ENCODE peak calls at places on chromosomes 12 and 14, in seven cellular contexts. A, J, G, O, C, F and S are unnamed samples.

GRCh38 chr12:80848858-80849257 is 88.9 kb downstream of the LIN7A start:
- DNase-seq in A (no peak), J (no peak), G (peak; percentile 42), O (no peak), C (no peak), F (no peak), S (no peak)

GRCh38 chr12:95918194-95918993 is 24.0 kb downstream of the CCDC38 start:
- DNase-seq in A (peak; percentile 20), J (peak; percentile 48), G (peak; percentile 35), O (peak; percentile 44), C (peak; percentile 56), F (peak; percentile 30), S (peak; percentile 41)

GRCh38 chr12:121765573-121765972 is 27.9 kb downstream of the RHOF start:
- DNase-seq in A (peak; percentile 73), J (no peak), G (peak; percentile 94), O (peak; percentile 79), C (peak; percentile 60), F (no peak), S (no peak)

GRCh38 chr14:66405158-66405557 is 81.0 kb upstream of the CCDC196 start:
- DNase-seq in A (peak; percentile 31), J (no peak), G (peak; percentile 54), O (no peak), C (peak; percentile 53), F (no peak), S (no peak)

GRCh38 chr12:6225630-6226001 is 25.4 kb downstream of the CD9 start:
- DNase-seq in A (no peak), J (no peak), G (peak; percentile 59), O (peak; percentile 57), C (peak; percentile 62), F (no peak), S (no peak)

GRCh38 chr12:11813422-11813813 is 163.9 kb downstream of the ETV6 start:
- DNase-seq in A (no peak), J (no peak), G (peak; percentile 15), O (peak; percentile 9), C (no peak), F (no peak), S (no peak)

GRCh38 chr12:51911788-51912711 is 4.7 kb downstream of the ACVRL1 start:
- DNase-seq in A (no peak), J (peak; percentile 56), G (no peak), O (no peak), C (no peak), F (no peak), S (peak; percentile 69)

GRCh38 chr14:100688598-100689499 is 37.8 kb upstream of the DLK1 start:
- DNase-seq in A (peak; percentile 31), J (no peak), G (peak; percentile 85), O (peak; percentile 64), C (peak; percentile 73), F (no peak), S (no peak)

GRCh38 chr12:64402181-64402580 is 2.0 kb upstream of the XPOT start:
- DNase-seq in A (no peak), J (no peak), G (no peak), O (no peak), C (no peak), F (no peak), S (no peak)

GRCh38 chr12:71721781-71722511 is 32.7 kb upstream of the RAB21 start:
- DNase-seq in A (no peak), J (no peak), G (no peak), O (no peak), C (no peak), F (peak; percentile 73), S (no peak)

GRCh38 chr12:23359975-23360638 is 589.4 kb downstream of the SOX5 start:
- DNase-seq in A (no peak), J (no peak), G (no peak), O (no peak), C (no peak), F (no peak), S (no peak)

GRCh38 chr14:34692348-34692747 is 22.0 kb downstream of the CFL2 start:
- DNase-seq in A (no peak), J (no peak), G (no peak), O (peak; percentile 82), C (no peak), F (no peak), S (no peak)

GRCh38 chr14:91755560-91755959 is 23.7 kb upstream of the CATSPERB start:
- DNase-seq in A (no peak), J (no peak), G (peak; percentile 34), O (peak; percentile 53), C (peak; percentile 93), F (no peak), S (no peak)

GRCh38 chr14:45715946-45716345 is 462.9 kb upstream of the MIS18BP1 start:
- DNase-seq in A (no peak), J (no peak), G (no peak), O (no peak), C (peak; percentile 26), F (no peak), S (no peak)

GRCh38 chr12:42409471-42409870 is 83.5 kb downstream of the PPHLN1 start:
- DNase-seq in A (no peak), J (no peak), G (no peak), O (no peak), C (no peak), F (no peak), S (no peak)

GRCh38 chr12:104802198-104802597 is 155.9 kb downstream of the SLC41A2 start:
- DNase-seq in A (no peak), J (no peak), G (peak; percentile 72), O (no peak), C (peak; percentile 18), F (no peak), S (no peak)

GRCh38 chr14:24863933-24864708 is 185.8 kb downstream of the STXBP6 start:
- DNase-seq in A (no peak), J (no peak), G (no peak), O (no peak), C (no peak), F (no peak), S (no peak)

GRCh38 chr14:95993768-95994592 is 45.2 kb upstream of the C14orf132 start:
- DNase-seq in A (peak; percentile 79), J (no peak), G (peak; percentile 43), O (peak; percentile 44), C (peak; percentile 33), F (no peak), S (peak; percentile 21)

GRCh38 chr12:2291182-2291832 is 238.5 kb downstream of the CACNA1C start:
- DNase-seq in A (peak; percentile 73), J (no peak), G (no peak), O (no peak), C (peak; percentile 19), F (no peak), S (peak; percentile 64)

GRCh38 chr14:20434701-20435453 is 1.1 kb downstream of the KLHL33 start:
- DNase-seq in A (no peak), J (no peak), G (peak; percentile 6), O (no peak), C (no peak), F (no peak), S (peak; percentile 7)